ENCODE peak calls at places on chromosome 7, in seven cellular contexts. Y, W, G, L, E, H and M are unnamed samples.

GRCh38 chr7:44184221-44184873 is 4.9 kb downstream of the GCK start:
- DNase-seq in Y (peak; percentile 64), W (no peak), G (peak; percentile 44), L (no peak), E (no peak), H (no peak), M (no peak)

GRCh38 chr7:37083311-37084096 is 359.2 kb upstream of the AOAH start:
- DNase-seq in Y (peak; percentile 51), W (no peak), G (no peak), L (peak; percentile 30), E (no peak), H (no peak), M (no peak)

GRCh38 chr7:74003609-74004008 is 24.4 kb upstream of the ELN start:
- DNase-seq in Y (no peak), W (no peak), G (no peak), L (no peak), E (no peak), H (no peak), M (no peak)

GRCh38 chr7:420142-421055 is 99.2 kb downstream of the PDGFA start:
- DNase-seq in Y (no peak), W (no peak), G (no peak), L (no peak), E (no peak), H (no peak), M (no peak)

GRCh38 chr7:30252885-30253795 is 31.3 kb upstream of the ZNRF2 start:
- DNase-seq in Y (peak; percentile 65), W (no peak), G (no peak), L (peak; percentile 33), E (no peak), H (peak; percentile 62), M (no peak)

GRCh38 chr7:139985811-139986210 is 76.9 kb downstream of the PARP12 start:
- DNase-seq in Y (no peak), W (no peak), G (no peak), L (no peak), E (no peak), H (no peak), M (no peak)

GRCh38 chr7:55903985-55904759 is 16.9 kb downstream of the ZNF713 start:
- DNase-seq in Y (no peak), W (no peak), G (no peak), L (no peak), E (no peak), H (no peak), M (no peak)

GRCh38 chr7:20331231-20331880 is 656 bp downstream of the ITGB8 start:
- DNase-seq in Y (peak; percentile 53), W (no peak), G (no peak), L (peak; percentile 62), E (peak; percentile 22), H (peak; percentile 57), M (no peak)

GRCh38 chr7:100679129-100679926 is 5.8 kb downstream of the GNB2 start:
- DNase-seq in Y (no peak), W (no peak), G (no peak), L (peak; percentile 36), E (no peak), H (peak; percentile 11), M (no peak)

GRCh38 chr7:105643857-105644256 is 62.6 kb upstream of the EFCAB10 start:
- DNase-seq in Y (no peak), W (no peak), G (no peak), L (no peak), E (no peak), H (no peak), M (no peak)

GRCh38 chr7:41576176-41576575 is 126.7 kb downstream of the INHBA start:
- DNase-seq in Y (no peak), W (no peak), G (no peak), L (no peak), E (no peak), H (no peak), M (no peak)

GRCh38 chr7:86339051-86339450 is 304.7 kb upstream of the GRM3 start:
- DNase-seq in Y (no peak), W (no peak), G (no peak), L (no peak), E (no peak), H (no peak), M (no peak)

GRCh38 chr7:17928055-17928454 is 12.2 kb downstream of the SNX13 start:
- DNase-seq in Y (no peak), W (no peak), G (no peak), L (no peak), E (no peak), H (no peak), M (no peak)

GRCh38 chr7:22812350-22812749 is 10.3 kb downstream of the TOMM7 start:
- DNase-seq in Y (no peak), W (no peak), G (no peak), L (no peak), E (no peak), H (no peak), M (no peak)

GRCh38 chr7:101169838-101170531 is 4.6 kb upstream of the VGF start:
- DNase-seq in Y (peak; percentile 69), W (peak; percentile 76), G (no peak), L (peak; percentile 69), E (peak; percentile 29), H (peak; percentile 79), M (peak; percentile 67)

GRCh38 chr7:23299770-23300300 is 696 bp downstream of the MALSU1 start:
- DNase-seq in Y (peak; percentile 23), W (no peak), G (no peak), L (no peak), E (no peak), H (no peak), M (no peak)

GRCh38 chr7:135341049-135341448 is 107.4 kb downstream of the STRA8 start:
- DNase-seq in Y (no peak), W (no peak), G (no peak), L (no peak), E (no peak), H (peak; percentile 76), M (no peak)
- H3K27ac ChIP-seq in Y (no peak overlapping the region), W (no peak overlapping the region), G (no peak overlapping the region), L (no peak overlapping the region), E (no peak overlapping the region), H (no peak overlapping the region), M (no peak overlapping the region)

GRCh38 chr7:91420606-91421390 is 156.6 kb downstream of the FZD1 start:
- DNase-seq in Y (no peak), W (no peak), G (no peak), L (no peak), E (no peak), H (no peak), M (no peak)

GRCh38 chr7:91425149-91425548 is 160.9 kb downstream of the FZD1 start:
- DNase-seq in Y (no peak), W (no peak), G (no peak), L (no peak), E (no peak), H (no peak), M (no peak)

GRCh38 chr7:91424372-91424771 is 160.1 kb downstream of the FZD1 start:
- DNase-seq in Y (no peak), W (no peak), G (no peak), L (peak; percentile 15), E (no peak), H (no peak), M (no peak)
- TF ChIP-seq CTCF in Y (no peak), W (no peak), G (peak; percentile 6), L (no peak), E (no peak), H (no peak), M (no peak)

GRCh38 chr7:148457310-148457921 is 133.2 kb upstream of the C7orf33 start:
- DNase-seq in Y (no peak), W (no peak), G (no peak), L (no peak), E (no peak), H (no peak), M (no peak)
- H3K27me3 ChIP-seq in Y (no peaks in the 10 kb centered on the region), W (no peaks in the 10 kb centered on the region), G (no peaks in the 10 kb centered on the region), L (no peaks in the 10 kb centered on the region), E (no peaks in the 10 kb centered on the region), H (no peaks in the 10 kb centered on the region), M (no peaks in the 10 kb centered on the region)

GRCh38 chr7:3039787-3040186 is 3.9 kb downstream of the CARD11 start:
- DNase-seq in Y (no peak), W (no peak), G (no peak), L (no peak), E (no peak), H (no peak), M (no peak)
- H3K27ac ChIP-seq in Y (no peak overlapping the region), W (no peak overlapping the region), G (no peak overlapping the region), L (no peak overlapping the region), E (no peak overlapping the region), H (no peak overlapping the region), M (no peak overlapping the region)